ENCODE peak calls at places on chromosomes 6 and 20, in four cellular contexts. O is endothelial cell, G is PC-3, D is neural crest cell. C is an unnamed sample.

GRCh38 chr6:474454-475185 is 83.1 kb downstream of the IRF4 start:
- DNase-seq in O (peak; percentile 23), G (peak; percentile 20), D (peak; percentile 23), C (no peak)

GRCh38 chr20:24755411-24755922 is 193.6 kb upstream of the CST7 start:
- DNase-seq in O (no peak), G (no peak), D (no peak), C (peak; percentile 19)

GRCh38 chr20:33732166-33732970 is 572 bp downstream of the ZNF341 start:
- DNase-seq in O (no peak), G (peak; percentile 67), D (no peak), C (no peak)

GRCh38 chr6:113882341-113882740 is 25.2 kb downstream of the MARCKS start:
- DNase-seq in O (no peak), G (no peak), D (no peak), C (no peak)

GRCh38 chr20:34983995-34984735 is 28.5 kb downstream of the MYH7B start:
- DNase-seq in O (no peak), G (no peak), D (no peak), C (no peak)

GRCh38 chr6:154167163-154167562 is 128.1 kb downstream of the OPRM1 start:
- DNase-seq in O (no peak), G (no peak), D (no peak), C (no peak)

GRCh38 chr6:30781362-30781696 is 37.0 kb upstream of the IER3 start:
- DNase-seq in O (no peak), G (no peak), D (no peak), C (no peak)

GRCh38 chr6:154474636-154475428 is 35.7 kb downstream of the CNKSR3 start:
- DNase-seq in O (no peak), G (peak; percentile 51), D (no peak), C (no peak)

GRCh38 chr6:129269076-129269475 is 386.1 kb downstream of the LAMA2 start:
- DNase-seq in O (no peak), G (no peak), D (no peak), C (no peak)

GRCh38 chr6:36685198-36685919 is 6.8 kb downstream of the CDKN1A start:
- DNase-seq in O (no peak), G (no peak), D (no peak), C (no peak)

GRCh38 chr6:35568967-35569606 is 56.4 kb upstream of the TULP1 start:
- DNase-seq in O (peak; percentile 42), G (peak; percentile 28), D (peak; percentile 26), C (peak; percentile 21)

GRCh38 chr6:32369678-32370077 is 2.0 kb downstream of the TSBP1 start:
- DNase-seq in O (no peak), G (peak; percentile 97), D (no peak), C (no peak)

GRCh38 chr6:36906539-36906938 is 20.8 kb downstream of the C6orf89 start:
- DNase-seq in O (no peak), G (peak; percentile 45), D (no peak), C (no peak)

GRCh38 chr6:51844391-51844735 is 243.1 kb downstream of the PKHD1 start:
- DNase-seq in O (peak; percentile 33), G (peak; percentile 61), D (no peak), C (peak; percentile 35)

GRCh38 chr6:37860226-37860839 is 40.8 kb downstream of the ZFAND3 start:
- DNase-seq in O (peak; percentile 34), G (peak; percentile 64), D (peak; percentile 10), C (peak; percentile 11)

GRCh38 chr6:105432797-105433196 is 29.9 kb upstream of the PREP start:
- DNase-seq in O (no peak), G (peak; percentile 93), D (no peak), C (no peak)

GRCh38 chr20:46324960-46325703 is 16.8 kb upstream of the CDH22 start:
- DNase-seq in O (peak; percentile 65), G (peak; percentile 59), D (peak; percentile 45), C (no peak)

GRCh38 chr20:17808357-17808756 is 108.6 kb downstream of the BANF2 start:
- DNase-seq in O (no peak), G (no peak), D (peak; percentile 13), C (no peak)

GRCh38 chr6:3456395-3456767 is 469 bp downstream of the SLC22A23 start:
- DNase-seq in O (no peak), G (no peak), D (no peak), C (no peak)

GRCh38 chr6:119209452-119210205 is 131.2 kb upstream of the FAM184A start:
- DNase-seq in O (no peak), G (no peak), D (no peak), C (no peak)

GRCh38 chr20:6626805-6627204 is 140.7 kb upstream of the BMP2 start:
- DNase-seq in O (no peak), G (no peak), D (no peak), C (no peak)

GRCh38 chr6:128882991-128883571 is at the start of gene LAMA2:
- DNase-seq in O (peak; percentile 67), G (no peak), D (peak; percentile 63), C (peak; percentile 81)

GRCh38 chr6:149004664-149005063 is 257.8 kb downstream of the UST start:
- DNase-seq in O (no peak), G (no peak), D (no peak), C (no peak)

GRCh38 chr6:139982652-139983051 is 608.2 kb upstream of the CITED2 start:
- DNase-seq in O (no peak), G (peak; percentile 59), D (no peak), C (no peak)

GRCh38 chr6:52155791-52156576 is 30.2 kb upstream of the IL17A start:
- DNase-seq in O (peak; percentile 25), G (peak; percentile 94), D (no peak), C (no peak)

GRCh38 chr6:33427585-33428218 is 7.8 kb downstream of the SYNGAP1 start:
- DNase-seq in O (peak; percentile 54), G (peak; percentile 18), D (peak; percentile 57), C (peak; percentile 77)
- TF ChIP-seq CTCF in O (no peak), G (peak; percentile 22), D (no peak), C (no peak)

DNA sequence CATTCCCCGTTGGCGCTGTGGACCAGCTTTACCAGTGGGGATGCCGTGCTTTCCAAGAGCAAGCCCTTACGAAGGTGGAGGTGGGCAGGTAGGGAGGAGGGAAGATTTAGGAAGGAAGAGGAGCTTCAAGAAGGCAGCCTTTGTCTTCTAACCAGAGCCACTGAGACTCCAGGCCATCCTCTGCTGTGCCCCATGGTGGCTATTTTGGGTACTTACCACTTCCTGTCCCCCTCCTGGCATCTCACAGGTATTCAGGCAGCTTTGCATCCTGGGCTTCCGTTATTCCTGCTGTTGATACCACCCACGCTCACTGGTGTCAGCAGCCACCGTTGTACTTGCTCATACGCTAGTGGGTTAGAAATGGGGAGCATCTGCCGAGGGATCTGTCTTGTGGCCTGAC is 22.9 kb downstream of the ERMARD start:
- DNase-seq in O (no peak), G (no peak), D (no peak), C (no peak)
- TF ChIP-seq CTCF in O (no peak), G (no peak), D (no peak), C (no peak)

DNA sequence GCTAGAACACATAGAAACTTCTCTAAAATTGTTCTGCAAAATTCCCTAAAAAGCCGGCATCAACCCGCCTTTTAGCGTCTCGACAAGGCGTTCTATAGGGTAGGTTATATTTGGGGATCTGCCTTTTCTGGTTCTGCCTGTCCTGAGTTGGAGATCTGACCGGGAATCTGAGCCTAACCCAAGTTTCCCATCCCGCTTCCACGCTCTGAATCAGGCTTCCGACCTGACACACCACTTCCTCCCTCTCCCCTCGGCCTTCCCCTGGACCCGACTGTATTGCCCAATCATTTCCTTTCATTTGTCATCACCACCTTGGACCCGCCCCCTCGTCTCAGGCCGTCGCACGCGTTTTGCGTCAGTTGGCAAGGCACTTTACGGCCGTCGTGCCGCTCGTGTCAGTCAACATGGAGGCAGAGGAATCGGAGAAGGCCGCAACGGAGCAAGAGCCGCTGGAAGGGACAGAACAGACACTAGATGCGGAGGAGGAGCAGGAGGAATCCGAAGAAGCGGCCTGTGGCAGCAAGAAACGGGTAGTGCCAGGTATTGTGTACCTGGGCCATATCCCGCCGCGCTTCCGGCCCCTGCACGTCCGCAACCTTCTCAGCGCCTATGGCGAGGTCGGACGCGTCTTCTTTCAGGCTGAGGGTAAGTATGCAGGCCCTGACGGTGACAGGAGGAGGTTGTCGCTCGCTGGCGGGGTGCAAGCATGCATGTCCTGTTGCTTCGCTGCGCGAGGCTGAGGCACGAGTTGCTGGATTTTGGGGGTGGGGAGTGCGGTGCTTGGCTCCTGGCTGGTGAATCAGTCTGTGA is at the start of gene ABT1:
- DNase-seq in O (peak; percentile 96), G (peak; percentile 98), D (peak; percentile 97), C (peak; percentile 96)
- TF ChIP-seq CTCF in O (no peak), G (no peak), D (no peak), C (no peak)

DNA sequence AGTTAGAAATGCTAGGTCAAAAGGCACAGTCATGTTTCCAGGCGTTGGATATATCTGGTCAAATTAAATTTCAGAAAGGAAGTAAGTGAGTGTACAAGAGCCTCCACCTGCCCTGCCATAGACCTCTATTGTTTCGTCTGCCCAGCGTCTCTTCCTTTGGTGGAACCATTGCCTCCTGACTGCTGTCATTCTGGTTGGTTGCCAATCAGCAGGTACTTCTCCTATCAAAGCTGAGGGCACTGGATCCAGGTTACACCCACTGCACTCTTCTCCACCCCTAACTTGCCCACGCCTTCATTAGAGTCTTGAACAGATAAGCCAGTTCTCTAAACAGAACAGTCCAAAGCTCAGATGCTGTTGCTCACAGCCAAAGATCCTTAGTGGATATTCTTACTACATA is 2.6 kb upstream of the WFDC5 start:
- DNase-seq in O (no peak), G (peak; percentile 19), D (no peak), C (no peak)
- TF ChIP-seq CTCF in O (no peak), G (no peak), D (no peak), C (no peak)

C was measured in nephron progenitor cell.